ENCODE peak calls at places on chromosomes 12 and 14, in five cellular contexts. N is mesendoderm, Q is neuronal stem cell, D is H9, E is IMR-90. Y is an unnamed sample.

GRCh38 chr14:102811254-102811963 is 34.2 kb downstream of the TRAF3 start:
- DNase-seq in N (no peak), Q (no peak), D (no peak), E (no peak), Y (no peak)

GRCh38 chr14:90874599-90874998 is 58.4 kb upstream of the TTC7B start:
- DNase-seq in N (no peak), Q (no peak), D (no peak), E (no peak), Y (no peak)

GRCh38 chr14:72699852-72700257 is 194.0 kb downstream of the DPF3 start:
- DNase-seq in N (peak; percentile 36), Q (no peak), D (no peak), E (peak; percentile 83), Y (peak; percentile 70)

GRCh38 chr12:25689996-25690501 is 137.0 kb upstream of the LMNTD1 start:
- DNase-seq in N (no peak), Q (no peak), D (no peak), E (no peak), Y (no peak)

GRCh38 chr12:113877608-113878007 is 88.5 kb downstream of the RBM19 start:
- DNase-seq in N (no peak), Q (no peak), D (no peak), E (no peak), Y (no peak)

GRCh38 chr14:103638594-103638993 is 9.6 kb downstream of the KLC1 start:
- DNase-seq in N (no peak), Q (no peak), D (no peak), E (no peak), Y (no peak)

GRCh38 chr14:93953739-93954515 is 22.4 kb downstream of the ASB2 start:
- DNase-seq in N (no peak), Q (no peak), D (no peak), E (no peak), Y (no peak)

GRCh38 chr12:54383041-54383609 is 1.4 kb downstream of the ZNF385A start:
- DNase-seq in N (peak; percentile 70), Q (no peak), D (no peak), E (peak; percentile 96), Y (peak; percentile 97)

GRCh38 chr14:20614038-20614840 is 23.1 kb upstream of the RNASE12 start:
- DNase-seq in N (no peak), Q (no peak), D (peak; percentile 64), E (no peak), Y (no peak)

GRCh38 chr12:118103601-118104382 is at the start of gene VSIG10:
- DNase-seq in N (peak; percentile 85), Q (peak; percentile 67), D (peak; percentile 79), E (peak; percentile 53), Y (peak; percentile 67)

GRCh38 chr14:22865424-22866215 is 5.9 kb upstream of the LRP10 start:
- DNase-seq in N (peak; percentile 89), Q (no peak), D (peak; percentile 84), E (no peak), Y (no peak)

GRCh38 chr12:107131832-107132616 is 38.7 kb upstream of the CRY1 start:
- DNase-seq in N (peak; percentile 80), Q (peak; percentile 71), D (peak; percentile 41), E (peak; percentile 68), Y (peak; percentile 53)

GRCh38 chr14:99568567-99569560 is 35.1 kb downstream of the CCDC85C start:
- DNase-seq in N (no peak), Q (no peak), D (no peak), E (peak; percentile 63), Y (peak; percentile 72)

GRCh38 chr12:109581856-109582255 is 8.3 kb downstream of the MVK start:
- DNase-seq in N (no peak), Q (no peak), D (no peak), E (peak; percentile 45), Y (peak; percentile 68)

GRCh38 chr12:779745-780734 is 27.7 kb downstream of the WNK1 start:
- DNase-seq in N (no peak), Q (no peak), D (no peak), E (peak; percentile 74), Y (peak; percentile 80)

GRCh38 chr12:42742691-42743090 is 153.1 kb upstream of the PRICKLE1 start:
- DNase-seq in N (peak; percentile 72), Q (no peak), D (no peak), E (no peak), Y (peak; percentile 14)

GRCh38 chr12:42737364-42737763 is 147.8 kb upstream of the PRICKLE1 start:
- DNase-seq in N (no peak), Q (no peak), D (no peak), E (no peak), Y (no peak)

GRCh38 chr12:42744539-42745156 is 155.1 kb upstream of the PRICKLE1 start:
- DNase-seq in N (peak; percentile 85), Q (no peak), D (no peak), E (no peak), Y (peak; percentile 56)

GRCh38 chr12:42741771-42742510 is 152.4 kb upstream of the PRICKLE1 start:
- DNase-seq in N (peak; percentile 44), Q (no peak), D (no peak), E (peak; percentile 84), Y (peak; percentile 80)
- H2AK5ac ChIP-seq in N (no peak overlapping the region), Q (no peak overlapping the region), D (no peak overlapping the region), E (no peak overlapping the region), Y (no peak overlapping the region)

DNA sequence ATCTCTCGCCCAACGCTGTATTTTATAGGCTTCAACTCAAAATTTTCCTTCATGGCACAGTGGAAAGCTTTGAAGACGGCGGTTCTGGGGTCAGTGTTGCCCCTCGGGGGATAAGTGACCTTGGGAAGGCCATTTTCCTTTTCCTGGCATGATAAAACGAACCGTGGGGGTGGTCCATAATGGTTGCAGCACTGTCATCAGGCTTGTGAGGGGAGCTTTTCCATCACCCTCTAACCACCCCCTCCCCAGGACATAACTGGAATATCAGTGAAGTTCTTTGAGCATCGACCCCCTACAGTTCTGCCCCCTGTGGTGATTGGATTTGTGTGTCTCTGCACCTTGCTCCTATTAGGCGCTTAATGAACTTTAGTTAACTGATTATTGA is 16.0 kb downstream of the FOS start:
- DNase-seq in N (peak; percentile 77), Q (no peak), D (peak; percentile 48), E (no peak), Y (no peak)
- H3K4ac ChIP-seq in N (no peak overlapping the region), Q (no peak overlapping the region), D (peak overlapping the region; percentile 37), E (peak overlapping the region; percentile 83), Y (peak overlapping the region; percentile 77)

GRCh38 chr14:69692542-69693053 is 74.3 kb upstream of the SRSF5 start:
- DNase-seq in N (no peak), Q (no peak), D (no peak), E (no peak), Y (no peak)
- H3K4me1 ChIP-seq in N (peaks cover 14% of the 10 kb centered on the region), Q (peaks cover 31% of the 10 kb centered on the region), D (peaks cover 9% of the 10 kb centered on the region), E (peaks cover 25% of the 10 kb centered on the region), Y (peaks cover 11% of the 10 kb centered on the region)

DNA sequence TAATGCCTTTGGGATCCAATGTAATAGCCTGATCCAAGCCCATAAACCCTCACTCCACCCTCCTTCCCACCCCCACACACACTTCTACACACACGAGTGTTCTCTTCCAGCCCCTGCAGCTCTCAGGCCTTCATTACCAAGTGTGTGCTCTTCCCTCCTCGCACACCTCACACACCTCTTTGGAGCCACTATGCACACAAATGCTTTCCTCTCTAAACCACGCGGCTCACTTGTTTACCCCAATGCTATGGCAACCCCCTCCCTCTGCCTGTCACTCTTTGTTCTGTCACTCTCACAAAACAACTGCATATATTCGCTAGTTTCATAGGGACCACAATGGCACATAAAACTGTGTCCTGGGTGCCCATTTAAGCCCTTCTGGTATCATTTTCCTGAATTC is 35.1 kb downstream of the PPP2R5E start:
- DNase-seq in N (peak; percentile 59), Q (no peak), D (no peak), E (no peak), Y (no peak)
- H2AK5ac ChIP-seq in N (no peak overlapping the region), Q (no peak overlapping the region), D (no peak overlapping the region), E (no peak overlapping the region), Y (no peak overlapping the region)

GRCh38 chr14:76330411-76331327 is 45.3 kb upstream of the ESRRB start:
- DNase-seq in N (peak; percentile 32), Q (no peak), D (no peak), E (no peak), Y (no peak)
- H3K4ac ChIP-seq in N (no peak overlapping the region), Q (no peak overlapping the region), D (no peak overlapping the region), E (no peak overlapping the region), Y (no peak overlapping the region)

GRCh38 chr14:68966872-68967301 is 12.2 kb downstream of the ACTN1 start:
- DNase-seq in N (no peak), Q (no peak), D (no peak), E (no peak), Y (no peak)

GRCh38 chr14:68961781-68962584 is 17.1 kb downstream of the ACTN1 start:
- DNase-seq in N (peak; percentile 93), Q (peak; percentile 35), D (peak; percentile 81), E (peak; percentile 85), Y (no peak)

GRCh38 chr14:68965261-68965761 is 13.8 kb downstream of the ACTN1 start:
- DNase-seq in N (no peak), Q (no peak), D (no peak), E (no peak), Y (no peak)

GRCh38 chr14:68962681-68963080 is 16.4 kb downstream of the ACTN1 start:
- DNase-seq in N (no peak), Q (no peak), D (no peak), E (no peak), Y (no peak)

GRCh38 chr14:68964300-68965093 is 14.6 kb downstream of the ACTN1 start:
- DNase-seq in N (no peak), Q (no peak), D (no peak), E (peak; percentile 51), Y (peak; percentile 57)
- H3K4me1 ChIP-seq in N (peaks cover 6% of the 10 kb centered on the region), Q (peaks cover 17% of the 10 kb centered on the region), D (peaks cover 6% of the 10 kb centered on the region), E (peaks cover 72% of the 10 kb centered on the region), Y (peaks cover 56% of the 10 kb centered on the region)

GRCh38 chr14:89444044-89444443 is 27.0 kb upstream of the FOXN3 start:
- DNase-seq in N (no peak), Q (no peak), D (no peak), E (no peak), Y (no peak)

GRCh38 chr14:89443002-89443660 is 26.1 kb upstream of the FOXN3 start:
- DNase-seq in N (peak; percentile 72), Q (no peak), D (no peak), E (peak; percentile 66), Y (no peak)

GRCh38 chr14:89444536-89445125 is 27.6 kb upstream of the FOXN3 start:
- DNase-seq in N (no peak), Q (no peak), D (no peak), E (peak; percentile 23), Y (peak; percentile 14)

GRCh38 chr14:89440997-89441909 is 24.2 kb upstream of the FOXN3 start:
- DNase-seq in N (peak; percentile 93), Q (no peak), D (peak; percentile 93), E (no peak), Y (no peak)

DNA sequence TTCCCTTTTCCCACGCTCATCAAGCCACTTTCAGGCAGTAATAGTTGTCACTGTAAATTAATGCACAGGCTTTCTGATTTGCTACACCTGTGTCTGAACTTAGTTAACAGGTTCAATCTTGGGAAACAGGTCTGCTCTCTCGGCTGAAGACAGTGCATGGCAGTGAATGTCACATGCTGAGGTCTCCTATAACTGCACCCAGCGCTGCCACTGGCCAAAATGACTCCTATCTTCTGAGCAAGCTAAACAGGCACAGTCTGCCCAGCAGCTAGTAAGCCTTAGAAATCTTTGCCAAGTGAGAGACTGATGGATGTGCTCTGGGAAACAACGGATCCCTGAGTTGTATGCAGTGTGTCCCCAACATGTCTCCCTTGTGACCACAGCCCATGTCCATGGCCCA is 25.2 kb upstream of the FOXN3 start:
- DNase-seq in N (no peak), Q (no peak), D (no peak), E (no peak), Y (no peak)
- H2AK5ac ChIP-seq in N (peak overlapping the region; percentile 8), Q (no peak overlapping the region), D (peak overlapping the region; percentile 93), E (peak overlapping the region; percentile 87), Y (peak overlapping the region; percentile 0)

Y was measured in mesenchymal stem cell.